ENCODE peak calls at places on chromosomes 6 and 20, in nine cellular contexts. D is uterus, U is IMR-90, K is transverse colon, I is GM12878, E is breast epithelium, N is stomach, L is body of pancreas, X is heart left ventricle. V is an unnamed sample.

GRCh38 chr20:57659789-57660509 is 39.7 kb upstream of the ZBP1 start:
- DNase-seq in U (no peak), X (peak), K (peak), E (peak), D (peak), L (no peak), N (peak), I (no peak), V (no peak)

GRCh38 chr6:133225560-133225959 is 15.6 kb upstream of the EYA4 start:
- DNase-seq in K (no peak), D (no peak), I (no peak), E (no peak), X (no peak), L (no peak), U (no peak), N (no peak), V (no peak)

GRCh38 chr6:108120311-108120710 is 45.5 kb upstream of the NR2E1 start:
- DNase-seq in N (no peak), X (no peak), K (no peak), D (no peak), I (no peak), E (no peak), L (no peak), U (no peak), V (no peak)

GRCh38 chr6:35728663-35729348 is 8.0 kb upstream of the ARMC12 start:
- DNase-seq in I (no peak), L (peak), D (peak), K (peak), E (peak), X (peak), N (peak), U (no peak), V (peak)

GRCh38 chr20:38167851-38168760 is 3.0 kb upstream of the TGM2 start:
- DNase-seq in D (peak), I (no peak), U (peak), K (peak), E (no peak), L (peak), N (peak), X (peak), V (no peak)

GRCh38 chr6:42322676-42323075 is 105.0 kb upstream of the MRPS10 start:
- DNase-seq in L (no peak), I (no peak), N (no peak), E (no peak), K (no peak), U (no peak), D (no peak), X (no peak), V (peak)

GRCh38 chr20:41017448-41018042 is 11.1 kb upstream of the TOP1 start:
- DNase-seq in N (no peak), L (no peak), U (no peak), K (no peak), X (no peak), E (no peak), D (no peak), I (no peak), V (no peak)

GRCh38 chr6:145539831-145540230 is 195.5 kb downstream of the EPM2A start:
- DNase-seq in D (no peak), U (peak), N (no peak), E (no peak), I (no peak), K (no peak), L (no peak), X (no peak), V (no peak)

GRCh38 chr6:132285004-132285780 is 116.1 kb downstream of the MOXD1 start:
- DNase-seq in L (no peak), X (no peak), E (no peak), K (no peak), I (no peak), U (no peak), D (no peak), N (no peak), V (no peak)

GRCh38 chr6:37311666-37312473 is 41.9 kb upstream of the RNF8 start:
- DNase-seq in E (no peak), K (no peak), N (no peak), D (no peak), I (no peak), X (no peak), L (no peak), U (peak), V (no peak)

GRCh38 chr20:32959351-32960221 is 44.6 kb downstream of the SUN5 start:
- DNase-seq in U (no peak), I (no peak), X (no peak), K (no peak), E (no peak), D (no peak), N (no peak), L (no peak), V (no peak)

GRCh38 chr20:31597483-31597858 is 7.6 kb upstream of the ID1 start:
- DNase-seq in E (no peak), X (no peak), K (no peak), D (no peak), I (no peak), N (no peak), L (no peak), U (no peak), V (no peak)

GRCh38 chr20:31594558-31595379 is 10.3 kb upstream of the ID1 start:
- DNase-seq in I (no peak), E (no peak), U (no peak), L (no peak), K (peak), X (peak), D (no peak), N (peak), V (no peak)

GRCh38 chr20:31596831-31597482 is 8.1 kb upstream of the ID1 start:
- DNase-seq in E (no peak), K (no peak), U (no peak), X (no peak), L (no peak), I (no peak), D (no peak), N (no peak), V (no peak)

GRCh38 chr20:31595380-31595653 is 9.8 kb upstream of the ID1 start:
- DNase-seq in D (no peak), X (no peak), N (no peak), E (no peak), K (no peak), L (no peak), U (no peak), I (no peak), V (no peak)

DNA sequence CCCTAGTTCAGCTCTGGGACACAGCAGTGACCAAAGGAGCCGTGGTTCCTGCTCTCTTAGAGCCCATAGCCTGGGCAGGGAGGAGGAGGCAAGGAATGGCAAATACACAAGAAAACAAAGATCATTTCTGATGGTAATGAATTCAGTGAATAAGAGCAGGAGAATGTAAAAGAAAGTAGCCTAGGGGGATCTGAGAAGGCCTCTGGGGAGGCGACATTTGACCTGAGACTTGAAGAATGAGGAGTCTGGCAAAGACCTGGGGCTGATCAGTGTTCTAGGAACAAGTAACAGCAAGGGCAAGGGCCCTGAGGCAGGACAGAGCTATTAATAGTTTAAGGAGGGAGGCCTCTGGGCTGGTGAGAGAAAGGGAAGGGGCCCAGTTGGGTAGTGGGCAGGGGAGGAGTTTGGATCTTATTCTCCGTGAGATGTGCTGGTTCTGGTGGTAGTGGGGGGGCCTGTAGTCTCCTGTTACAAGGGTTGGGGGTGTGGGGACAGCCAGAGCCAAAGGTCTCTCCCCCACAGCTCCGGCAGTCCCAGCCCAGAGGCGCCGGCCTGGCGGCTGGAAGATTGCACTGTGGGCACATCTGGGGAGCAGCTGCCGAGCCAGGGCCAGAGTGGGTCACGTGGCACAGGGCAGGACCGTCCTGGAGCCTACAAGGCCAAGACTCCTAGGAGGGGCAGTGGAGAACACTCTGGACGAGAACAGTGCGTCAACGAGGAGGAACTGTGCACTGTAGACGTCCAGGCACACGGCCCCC is 9.3 kb upstream of the ID1 start:
- DNase-seq in D (peak), L (peak), U (peak), E (peak), K (peak), X (peak), I (no peak), N (peak), V (peak)
- TF ChIP-seq POLR2A in D (no peak), L (no peak), U (peak), E (no peak), K (peak), X (no peak), I (no peak), N (no peak), V (peak)

DNA sequence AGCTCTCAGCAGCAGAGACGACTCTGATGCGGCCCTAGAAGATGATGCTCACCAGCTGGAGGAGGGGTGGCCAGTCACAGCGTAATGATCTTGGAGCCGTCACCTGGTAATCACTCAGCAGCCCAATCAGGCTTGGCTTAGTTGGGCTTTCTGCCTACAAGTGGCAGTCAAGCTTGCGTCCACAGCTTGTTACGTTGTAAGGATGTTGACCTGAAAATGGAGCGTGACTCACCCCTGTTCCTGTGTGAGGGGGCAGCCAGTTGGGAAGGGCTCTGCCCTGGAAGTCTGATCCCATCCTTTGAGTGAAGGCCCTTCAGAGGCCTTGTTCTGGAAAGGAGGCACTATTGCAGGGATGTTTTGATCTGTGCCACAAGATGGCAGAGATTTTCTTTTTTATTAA is 49.8 kb downstream of the SPATA2 start:
- DNase-seq in I (no peak), E (no peak), X (no peak), U (peak), D (no peak), N (no peak), K (no peak), L (no peak), V (no peak)
- H3K27ac ChIP-seq in I (peak), E (no peak), X (no peak), U (no peak), D (no peak), N (no peak), K (no peak), L (no peak), V (no peak)

GRCh38 chr6:162727347-162728176 is at the start of the genes PACRG and PRKN:
- DNase-seq in K (peak), U (peak), D (peak), E (peak), X (peak), I (peak), N (peak), L (peak), V (peak)
- TF ChIP-seq POLR2A in K (peak), U (peak), D (peak), E (peak), X (peak), I (peak), N (no peak), L (peak), V (peak)

GRCh38 chr20:43711098-43711654 is 15.6 kb downstream of the GTSF1L start:
- DNase-seq in I (no peak), U (no peak), X (no peak), E (no peak), D (no peak), K (no peak), L (no peak), N (no peak), V (no peak)
- H3K27ac ChIP-seq in I (peak), U (no peak), X (no peak), E (no peak), D (no peak), K (no peak), L (no peak), N (no peak), V (no peak)

GRCh38 chr6:152301806-152302568 is 335.2 kb downstream of the SYNE1 start:
- DNase-seq in N (peak), E (peak), D (peak), K (peak), U (peak), I (peak), L (peak), X (peak), V (peak)
- TF ChIP-seq POLR2A in N (no peak), E (no peak), D (peak), K (peak), U (peak), I (peak), L (peak), X (no peak), V (no peak)

GRCh38 chr6:6564154-6564553 is 24.4 kb upstream of the LY86 start:
- DNase-seq in K (no peak), U (no peak), X (no peak), N (no peak), D (no peak), E (no peak), I (no peak), L (no peak), V (no peak)

GRCh38 chr6:6569043-6569442 is 19.5 kb upstream of the LY86 start:
- DNase-seq in D (no peak), I (no peak), N (no peak), L (no peak), E (no peak), K (no peak), U (no peak), X (no peak), V (no peak)

GRCh38 chr6:6565488-6565887 is 23.0 kb upstream of the LY86 start:
- DNase-seq in K (no peak), X (no peak), L (no peak), I (no peak), E (no peak), D (no peak), N (no peak), U (no peak), V (no peak)

GRCh38 chr6:6566766-6567165 is 21.8 kb upstream of the LY86 start:
- DNase-seq in U (no peak), X (no peak), D (no peak), I (no peak), N (no peak), L (no peak), E (no peak), K (no peak), V (no peak)

DNA sequence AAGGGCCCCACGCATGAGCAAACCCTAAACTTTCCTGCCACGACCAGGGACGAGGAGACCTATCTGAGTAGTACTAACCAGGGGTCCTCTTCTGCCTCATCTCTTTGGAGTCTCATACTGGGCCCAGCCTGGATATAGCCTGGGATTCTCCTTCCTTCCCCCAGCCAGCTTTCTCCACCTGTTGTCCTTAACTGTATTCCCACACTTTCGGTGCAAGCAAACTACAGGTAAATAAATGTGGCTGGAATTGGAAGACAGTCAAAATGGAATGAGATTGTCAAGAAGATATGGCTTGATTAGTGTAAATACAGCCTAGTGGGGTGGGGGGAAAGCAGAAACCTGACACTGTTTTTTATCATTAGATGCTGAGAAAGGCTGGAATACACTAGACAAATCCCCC is 23.5 kb upstream of the LY86 start:
- DNase-seq in N (no peak), K (no peak), D (no peak), E (no peak), U (no peak), L (peak), X (no peak), I (no peak), V (no peak)
- H3K27ac ChIP-seq in N (no peak), K (no peak), D (no peak), E (no peak), U (no peak), L (peak), X (no peak), I (no peak), V (no peak)

GRCh38 chr6:160112628-160113294 is 8.9 kb upstream of the SLC22A1 start:
- DNase-seq in L (no peak), X (no peak), U (no peak), N (no peak), I (no peak), E (no peak), K (no peak), D (no peak), V (no peak)
- TF ChIP-seq POLR2A in L (no peak), X (no peak), U (no peak), N (no peak), I (no peak), E (no peak), K (no peak), D (no peak), V (no peak)

GRCh38 chr6:148524976-148525375 is 182.3 kb downstream of the SASH1 start:
- DNase-seq in E (no peak), D (no peak), X (no peak), L (no peak), N (no peak), K (no peak), I (no peak), U (peak), V (no peak)
- H3K27ac ChIP-seq in E (peak), D (peak), X (peak), L (no peak), N (peak), K (peak), I (no peak), U (peak), V (peak)

GRCh38 chr6:83812595-83812994 is 40.6 kb upstream of the RIPPLY2 start:
- DNase-seq in N (no peak), U (no peak), E (no peak), I (no peak), K (no peak), X (no peak), L (no peak), D (no peak), V (no peak)

DNA sequence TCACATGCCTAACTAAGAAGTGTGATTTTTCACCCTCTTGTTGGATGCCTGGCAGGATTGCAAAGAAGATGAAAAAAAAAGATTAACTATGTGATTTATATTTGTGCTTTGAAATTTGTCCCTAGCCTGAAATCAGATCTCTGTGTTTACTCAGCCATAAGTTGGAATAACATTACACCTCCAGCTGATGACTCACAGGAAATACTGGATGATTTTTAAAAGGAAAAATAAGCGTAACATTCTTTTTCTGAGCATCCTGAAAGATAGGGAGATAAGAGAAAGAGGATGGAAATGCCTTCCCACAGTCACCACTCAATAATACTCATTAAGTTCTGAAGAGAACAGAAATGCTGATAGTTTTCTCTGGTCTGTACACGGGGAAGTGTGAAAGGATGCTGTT is 37.5 kb upstream of the RIPPLY2 start:
- DNase-seq in U (no peak), N (no peak), I (no peak), L (no peak), K (no peak), E (no peak), D (no peak), X (no peak), V (no peak)
- TF ChIP-seq POLR2A in U (no peak), N (no peak), I (no peak), L (no peak), K (no peak), E (no peak), D (no peak), X (no peak), V (no peak)